ENCODE peak calls at places on chromosomes 3 and 15, in seven cellular contexts. One of them, this sample, is unnamed.

GRCh38 chr3:10337323-10338163 is 16.6 kb upstream of the SEC13 start:
- DNase-seq in naive thymus-derived CD4-positive, alpha-beta T cell: no peak
- DNase-seq in OCI-LY7: no peak
- DNase-seq in fibroblast of lung: no peak
- DNase-seq in CD4-positive, alpha-beta T cell: no peak
- DNase-seq in sigmoid colon: no peak
- DNase-seq in GM23248: no peak
- DNase-seq in this sample: no peak

GRCh38 chr3:50226888-50227389 is 9.1 kb upstream of the GNAI2 start:
- DNase-seq in fibroblast of lung: peak
- DNase-seq in sigmoid colon: peak
- DNase-seq in OCI-LY7: peak
- DNase-seq in CD4-positive, alpha-beta T cell: peak
- DNase-seq in naive thymus-derived CD4-positive, alpha-beta T cell: no peak
- DNase-seq in GM23248: peak
- DNase-seq in this sample: peak

GRCh38 chr3:46455231-46456115 is 9.2 kb downstream of the LTF start:
- DNase-seq in naive thymus-derived CD4-positive, alpha-beta T cell: no peak
- DNase-seq in OCI-LY7: no peak
- DNase-seq in sigmoid colon: no peak
- DNase-seq in CD4-positive, alpha-beta T cell: no peak
- DNase-seq in fibroblast of lung: no peak
- DNase-seq in GM23248: no peak
- DNase-seq in this sample: no peak

GRCh38 chr3:150544726-150545125 is 1.6 kb downstream of the SERP1 start:
- DNase-seq in GM23248: peak
- DNase-seq in fibroblast of lung: peak
- DNase-seq in sigmoid colon: no peak
- DNase-seq in CD4-positive, alpha-beta T cell: no peak
- DNase-seq in naive thymus-derived CD4-positive, alpha-beta T cell: no peak
- DNase-seq in OCI-LY7: no peak
- DNase-seq in this sample: no peak

GRCh38 chr15:90232941-90233700 is 620 bp downstream of the CIB1 start:
- DNase-seq in CD4-positive, alpha-beta T cell: peak
- DNase-seq in GM23248: peak
- DNase-seq in fibroblast of lung: peak
- DNase-seq in naive thymus-derived CD4-positive, alpha-beta T cell: no peak
- DNase-seq in OCI-LY7: peak
- DNase-seq in sigmoid colon: peak
- DNase-seq in this sample: peak

GRCh38 chr3:87145553-87145952 is 81.6 kb upstream of the CHMP2B start:
- DNase-seq in CD4-positive, alpha-beta T cell: no peak
- DNase-seq in GM23248: peak
- DNase-seq in OCI-LY7: peak
- DNase-seq in sigmoid colon: no peak
- DNase-seq in fibroblast of lung: no peak
- DNase-seq in naive thymus-derived CD4-positive, alpha-beta T cell: no peak
- DNase-seq in this sample: no peak

GRCh38 chr15:99110581-99111320 is 5.9 kb downstream of the SYNM start:
- DNase-seq in CD4-positive, alpha-beta T cell: no peak
- DNase-seq in fibroblast of lung: peak
- DNase-seq in OCI-LY7: no peak
- DNase-seq in sigmoid colon: peak
- DNase-seq in GM23248: peak
- DNase-seq in naive thymus-derived CD4-positive, alpha-beta T cell: no peak
- DNase-seq in this sample: no peak

GRCh38 chr15:43974852-43975251 is 148.1 kb downstream of the WDR76 start:
- DNase-seq in fibroblast of lung: peak
- DNase-seq in sigmoid colon: no peak
- DNase-seq in CD4-positive, alpha-beta T cell: no peak
- DNase-seq in GM23248: no peak
- DNase-seq in naive thymus-derived CD4-positive, alpha-beta T cell: no peak
- DNase-seq in OCI-LY7: peak
- DNase-seq in this sample: no peak

GRCh38 chr15:82951472-82952155 is 906 bp downstream of the HOMER2 start:
- DNase-seq in sigmoid colon: no peak
- DNase-seq in GM23248: peak
- DNase-seq in fibroblast of lung: no peak
- DNase-seq in OCI-LY7: no peak
- DNase-seq in naive thymus-derived CD4-positive, alpha-beta T cell: no peak
- DNase-seq in CD4-positive, alpha-beta T cell: no peak
- DNase-seq in this sample: no peak

GRCh38 chr3:78003090-78003489 is 963.2 kb downstream of the ROBO2 start:
- DNase-seq in GM23248: peak
- DNase-seq in OCI-LY7: no peak
- DNase-seq in fibroblast of lung: no peak
- DNase-seq in sigmoid colon: no peak
- DNase-seq in CD4-positive, alpha-beta T cell: no peak
- DNase-seq in naive thymus-derived CD4-positive, alpha-beta T cell: no peak
- DNase-seq in this sample: no peak

GRCh38 chr3:137075020-137075419 is 117.2 kb downstream of the IL20RB start:
- DNase-seq in CD4-positive, alpha-beta T cell: no peak
- DNase-seq in naive thymus-derived CD4-positive, alpha-beta T cell: no peak
- DNase-seq in fibroblast of lung: no peak
- DNase-seq in OCI-LY7: no peak
- DNase-seq in GM23248: no peak
- DNase-seq in sigmoid colon: no peak
- DNase-seq in this sample: no peak

GRCh38 chr3:9420850-9421549 is 23.6 kb downstream of the SETD5 start:
- DNase-seq in GM23248: peak
- DNase-seq in OCI-LY7: no peak
- DNase-seq in fibroblast of lung: peak
- DNase-seq in CD4-positive, alpha-beta T cell: no peak
- DNase-seq in sigmoid colon: no peak
- DNase-seq in naive thymus-derived CD4-positive, alpha-beta T cell: no peak
- DNase-seq in this sample: no peak

GRCh38 chr3:111903067-111903511 is 44.0 kb downstream of the PHLDB2 start:
- DNase-seq in naive thymus-derived CD4-positive, alpha-beta T cell: no peak
- DNase-seq in sigmoid colon: no peak
- DNase-seq in OCI-LY7: no peak
- DNase-seq in GM23248: peak
- DNase-seq in fibroblast of lung: peak
- DNase-seq in CD4-positive, alpha-beta T cell: no peak
- DNase-seq in this sample: no peak

GRCh38 chr3:77530870-77531269 is 491.0 kb downstream of the ROBO2 start:
- DNase-seq in sigmoid colon: no peak
- DNase-seq in OCI-LY7: no peak
- DNase-seq in CD4-positive, alpha-beta T cell: no peak
- DNase-seq in GM23248: peak
- DNase-seq in naive thymus-derived CD4-positive, alpha-beta T cell: no peak
- DNase-seq in fibroblast of lung: peak
- DNase-seq in this sample: no peak

GRCh38 chr3:138186803-138187295 is 252 bp upstream of the ARMC8 start:
- DNase-seq in sigmoid colon: peak
- DNase-seq in OCI-LY7: peak
- DNase-seq in fibroblast of lung: peak
- DNase-seq in CD4-positive, alpha-beta T cell: peak
- DNase-seq in GM23248: peak
- DNase-seq in naive thymus-derived CD4-positive, alpha-beta T cell: peak
- DNase-seq in this sample: peak

GRCh38 chr15:97490429-97490828 is 470.1 kb upstream of the ARRDC4 start:
- DNase-seq in GM23248: no peak
- DNase-seq in OCI-LY7: no peak
- DNase-seq in sigmoid colon: no peak
- DNase-seq in fibroblast of lung: no peak
- DNase-seq in CD4-positive, alpha-beta T cell: no peak
- DNase-seq in naive thymus-derived CD4-positive, alpha-beta T cell: no peak
- DNase-seq in this sample: no peak

GRCh38 chr15:84387086-84387485 is 151.5 kb downstream of the GOLGA6L4 start:
- DNase-seq in naive thymus-derived CD4-positive, alpha-beta T cell: no peak
- DNase-seq in CD4-positive, alpha-beta T cell: no peak
- DNase-seq in GM23248: no peak
- DNase-seq in fibroblast of lung: no peak
- DNase-seq in OCI-LY7: no peak
- DNase-seq in sigmoid colon: no peak
- DNase-seq in this sample: no peak

GRCh38 chr15:101615986-101616848 is 36.0 kb downstream of the TM2D3 start:
- DNase-seq in fibroblast of lung: peak
- DNase-seq in GM23248: peak
- DNase-seq in sigmoid colon: peak
- DNase-seq in OCI-LY7: no peak
- DNase-seq in CD4-positive, alpha-beta T cell: no peak
- DNase-seq in naive thymus-derived CD4-positive, alpha-beta T cell: no peak
- DNase-seq in this sample: peak

GRCh38 chr15:74041777-74042435 is 40.4 kb downstream of the GOLGA6A start:
- DNase-seq in CD4-positive, alpha-beta T cell: no peak
- DNase-seq in sigmoid colon: no peak
- DNase-seq in OCI-LY7: no peak
- DNase-seq in fibroblast of lung: no peak
- DNase-seq in GM23248: no peak
- DNase-seq in naive thymus-derived CD4-positive, alpha-beta T cell: no peak
- DNase-seq in this sample: peak

DNA sequence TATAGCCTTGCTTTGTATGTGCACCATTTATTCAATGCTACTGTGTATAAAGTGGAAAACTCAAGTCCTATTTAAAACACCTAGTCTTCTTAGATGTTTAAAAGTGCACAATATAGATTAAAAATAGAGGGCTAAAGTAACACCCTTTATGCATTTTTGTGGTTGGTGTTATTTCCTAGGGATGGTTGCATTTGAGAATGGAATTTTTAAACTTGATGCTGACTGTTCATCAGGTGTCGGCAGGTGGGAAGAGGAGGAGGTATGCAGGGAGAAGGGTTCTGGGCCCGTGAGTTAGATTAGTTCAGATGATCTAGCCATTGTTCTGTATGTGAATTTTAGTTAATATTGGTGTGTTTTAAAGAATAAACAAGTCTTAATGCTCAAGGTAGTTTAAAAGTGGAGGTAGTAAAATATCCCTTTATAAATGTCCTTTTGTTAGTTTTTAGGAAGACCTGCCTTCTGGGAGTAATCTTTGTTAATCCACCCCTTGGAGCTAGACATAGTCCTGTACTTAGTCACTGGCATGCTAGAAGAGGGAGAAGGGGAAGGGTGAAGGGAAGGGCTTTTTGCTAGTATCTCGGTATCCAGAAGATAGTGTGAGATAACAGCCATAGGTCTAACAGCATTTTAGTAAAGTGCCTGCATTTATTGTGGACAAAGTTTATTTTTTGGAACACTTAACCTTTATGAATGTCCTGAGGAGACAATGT is 8.1 kb upstream of the SRPRB start:
- DNase-seq in sigmoid colon: no peak
- DNase-seq in OCI-LY7: no peak
- DNase-seq in CD4-positive, alpha-beta T cell: no peak
- DNase-seq in fibroblast of lung: peak
- DNase-seq in naive thymus-derived CD4-positive, alpha-beta T cell: no peak
- DNase-seq in GM23248: no peak
- DNase-seq in this sample: no peak
- H3K27ac ChIP-seq in sigmoid colon: no peak
- H3K27ac ChIP-seq in OCI-LY7: no peak
- H3K27ac ChIP-seq in CD4-positive, alpha-beta T cell: no peak
- H3K27ac ChIP-seq in fibroblast of lung: no peak
- H3K27ac ChIP-seq in naive thymus-derived CD4-positive, alpha-beta T cell: no peak
- H3K27ac ChIP-seq in GM23248: no peak
- H3K27ac ChIP-seq in this sample: no peak

DNA sequence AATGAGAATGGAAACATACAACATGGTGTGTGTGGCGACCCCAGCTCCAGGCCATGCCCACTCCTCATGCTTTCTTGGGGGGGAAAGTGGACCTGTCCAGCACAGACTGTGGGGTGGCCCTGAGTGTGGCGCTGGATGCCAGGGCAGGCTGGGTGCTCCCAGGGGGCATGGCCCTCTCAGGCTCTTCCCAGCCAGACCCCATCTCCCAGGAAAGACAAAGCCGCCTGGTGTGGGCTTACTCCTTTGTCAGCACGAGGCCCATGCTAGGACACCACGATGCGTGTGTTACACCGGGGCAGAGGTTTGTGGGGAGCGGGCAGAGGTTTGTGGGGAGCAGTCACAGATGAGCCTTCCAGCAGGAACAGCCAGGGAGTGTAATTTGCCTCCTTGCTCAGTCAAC is 68.5 kb downstream of the ABTB1 start:
- DNase-seq in GM23248: no peak
- DNase-seq in CD4-positive, alpha-beta T cell: no peak
- DNase-seq in sigmoid colon: no peak
- DNase-seq in naive thymus-derived CD4-positive, alpha-beta T cell: no peak
- DNase-seq in fibroblast of lung: no peak
- DNase-seq in OCI-LY7: no peak
- DNase-seq in this sample: no peak
- H3K27ac ChIP-seq in GM23248: no peak
- H3K27ac ChIP-seq in CD4-positive, alpha-beta T cell: no peak
- H3K27ac ChIP-seq in sigmoid colon: peak
- H3K27ac ChIP-seq in naive thymus-derived CD4-positive, alpha-beta T cell: no peak
- H3K27ac ChIP-seq in fibroblast of lung: no peak
- H3K27ac ChIP-seq in OCI-LY7: no peak
- H3K27ac ChIP-seq in this sample: no peak

DNA sequence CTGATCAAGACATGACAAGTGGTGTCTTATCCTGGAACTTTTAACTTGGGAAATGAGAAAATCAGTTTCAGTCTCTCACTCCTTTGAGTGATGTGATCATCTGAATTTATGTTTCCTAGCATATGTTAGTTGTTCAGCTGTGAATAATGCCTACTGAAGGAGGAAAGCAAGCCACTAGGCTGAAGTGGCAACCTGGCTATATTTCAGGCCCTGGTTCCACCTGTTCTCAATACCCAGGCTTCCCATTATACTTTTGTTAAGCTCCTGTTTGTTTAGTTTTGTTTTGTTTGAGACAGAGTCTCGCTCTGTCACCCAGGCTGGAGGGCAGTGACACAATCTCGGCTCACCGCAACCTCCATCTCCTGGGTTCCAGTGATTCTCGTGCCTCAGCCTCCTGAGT is 243.8 kb downstream of the ALCAM start:
- DNase-seq in fibroblast of lung: no peak
- DNase-seq in naive thymus-derived CD4-positive, alpha-beta T cell: no peak
- DNase-seq in GM23248: no peak
- DNase-seq in sigmoid colon: no peak
- DNase-seq in OCI-LY7: no peak
- DNase-seq in CD4-positive, alpha-beta T cell: no peak
- DNase-seq in this sample: no peak
- H3K27ac ChIP-seq in fibroblast of lung: no peak
- H3K27ac ChIP-seq in naive thymus-derived CD4-positive, alpha-beta T cell: no peak
- H3K27ac ChIP-seq in GM23248: no peak
- H3K27ac ChIP-seq in sigmoid colon: no peak
- H3K27ac ChIP-seq in OCI-LY7: no peak
- H3K27ac ChIP-seq in CD4-positive, alpha-beta T cell: no peak
- H3K27ac ChIP-seq in this sample: no peak

DNA sequence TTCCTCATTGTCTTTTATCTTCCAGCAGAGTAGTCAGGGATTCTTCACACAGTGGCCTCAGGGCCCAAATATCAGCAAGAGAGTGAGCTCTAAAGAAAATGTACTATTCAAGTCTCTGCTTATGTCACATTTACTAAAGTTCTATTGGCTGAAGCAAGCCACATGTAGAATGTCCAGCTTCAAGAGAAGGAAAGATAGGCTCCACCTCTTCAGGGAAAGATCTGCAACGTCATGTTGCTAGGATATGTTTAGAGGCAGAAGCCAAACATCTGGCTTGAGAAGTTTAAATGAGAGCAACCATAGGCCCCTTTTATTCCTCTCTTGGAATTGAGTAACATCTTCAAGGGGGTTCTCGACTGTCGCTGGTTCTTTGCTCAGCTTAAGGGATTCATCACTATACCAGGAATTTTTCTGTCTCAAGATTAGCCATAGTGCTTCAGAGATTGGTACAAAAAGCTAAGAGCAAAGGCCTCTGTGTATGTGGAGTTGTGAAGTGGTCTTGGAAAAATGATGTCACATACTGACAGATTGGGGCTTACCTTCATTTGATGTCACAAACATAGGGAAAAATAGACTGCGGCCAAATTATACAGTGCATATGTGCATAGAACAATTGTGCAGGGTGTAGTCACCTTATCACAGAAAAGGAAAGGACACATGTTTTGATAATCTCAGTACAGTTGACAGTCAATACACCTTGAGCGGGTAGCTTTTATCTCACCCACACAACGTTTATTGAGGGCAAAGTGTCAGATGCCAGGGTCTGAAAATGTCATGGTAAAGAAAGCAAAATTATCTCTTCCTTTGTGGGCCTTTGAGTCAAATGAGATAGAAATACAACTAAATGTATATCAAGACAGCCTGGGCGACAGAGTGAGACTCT is 11.3 kb upstream of the THRB start:
- DNase-seq in fibroblast of lung: no peak
- DNase-seq in CD4-positive, alpha-beta T cell: no peak
- DNase-seq in OCI-LY7: no peak
- DNase-seq in sigmoid colon: no peak
- DNase-seq in naive thymus-derived CD4-positive, alpha-beta T cell: no peak
- DNase-seq in GM23248: peak
- DNase-seq in this sample: no peak
- H3K27ac ChIP-seq in fibroblast of lung: no peak
- H3K27ac ChIP-seq in CD4-positive, alpha-beta T cell: no peak
- H3K27ac ChIP-seq in OCI-LY7: no peak
- H3K27ac ChIP-seq in sigmoid colon: no peak
- H3K27ac ChIP-seq in naive thymus-derived CD4-positive, alpha-beta T cell: no peak
- H3K27ac ChIP-seq in GM23248: no peak
- H3K27ac ChIP-seq in this sample: no peak

This sample was measured in aorta.